ENCODE peak calls at places on chromosomes 12 and 14, in eight cellular contexts. W is tibial nerve; D is anterior cingulate cortex; Y is nephron progenitor cell; T is effector memory CD8-positive, alpha-beta T cell; S is pulmonary artery endothelial cell; G is HCT116; K is WTC11. Z is an unnamed sample.

GRCh38 chr14:59507063-59507751 is 22.9 kb downstream of the JKAMP start:
- DNase-seq in W (peak), D (no peak), Y (peak), T (peak), S (no peak), G (peak), K (peak), Z (peak)

GRCh38 chr12:76158518-76159321 is 74.2 kb upstream of the NAP1L1 start:
- DNase-seq in W (peak), D (no peak), Y (peak), T (peak), S (peak), G (peak), K (peak), Z (peak)

GRCh38 chr12:52697058-52697582 is 6.2 kb downstream of the KRT77 start:
- DNase-seq in W (no peak), D (no peak), Y (no peak), T (no peak), S (no peak), G (no peak), K (no peak), Z (no peak)

GRCh38 chr12:12813120-12814101 is at the start of gene DDX47:
- DNase-seq in W (peak), D (peak), Y (peak), T (peak), S (peak), G (peak), K (peak), Z (peak)

GRCh38 chr12:108495054-108495453 is 20.0 kb upstream of the FICD start:
- DNase-seq in W (no peak), D (no peak), Y (peak), T (no peak), S (no peak), G (peak), K (peak), Z (peak)

GRCh38 chr12:508795-509194 is 49.1 kb downstream of the B4GALNT3 start:
- DNase-seq in W (no peak), D (no peak), Y (no peak), T (no peak), S (no peak), G (no peak), K (no peak), Z (no peak)

GRCh38 chr12:2651061-2651965 is 143.5 kb upstream of the FKBP4 start:
- DNase-seq in W (no peak), D (no peak), Y (no peak), T (no peak), S (no peak), G (no peak), K (peak), Z (no peak)

GRCh38 chr14:36271939-36272907 is 48.2 kb downstream of the MBIP start:
- DNase-seq in W (no peak), D (no peak), Y (no peak), T (no peak), S (no peak), G (no peak), K (peak), Z (peak)

GRCh38 chr14:96359959-96360358 is 3.2 kb downstream of the ATG2B start:
- DNase-seq in W (no peak), D (no peak), Y (no peak), T (no peak), S (no peak), G (no peak), K (no peak), Z (no peak)

GRCh38 chr14:100778951-100779690 is 46.8 kb upstream of the MEG3 start:
- DNase-seq in W (no peak), D (no peak), Y (no peak), T (no peak), S (no peak), G (no peak), K (no peak), Z (no peak)